ENCODE peak calls at places on chromosomes 1 and 21, in five cellular contexts. A, I, L, D and E are unnamed samples. For H3K27me3 and H3K4me1, the result is how much of the 10 kb centered on the place peaks cover.

GRCh38 chr21:29299046-29299905 is 554 bp downstream of the BACH1 start:
- DNase-seq in A (peak), L (peak), D (peak), I (peak), E (peak)

GRCh38 chr1:160030657-160031367 is 978 bp downstream of the PIGM start:
- DNase-seq in I (no peak), L (no peak), D (no peak), A (peak), E (no peak)

GRCh38 chr1:23521588-23521987 is 9.4 kb downstream of the E2F2 start:
- DNase-seq in I (no peak), L (no peak), A (no peak), D (no peak), E (peak)

GRCh38 chr1:45892068-45892785 is 88.8 kb downstream of the MAST2 start:
- DNase-seq in I (no peak), A (peak), L (no peak), D (no peak), E (no peak)

GRCh38 chr1:164707868-164708331 is 148.9 kb downstream of the PBX1 start:
- DNase-seq in L (no peak), I (peak), A (peak), D (peak), E (peak)

GRCh38 chr1:94642617-94643315 is 101.2 kb upstream of the F3 start:
- DNase-seq in A (no peak), D (no peak), L (no peak), I (no peak), E (no peak)

GRCh38 chr1:29398431-29398830 is 162.1 kb downstream of the PTPRU start:
- DNase-seq in I (no peak), A (peak), D (no peak), L (no peak), E (no peak)

GRCh38 chr1:1908506-1908791 is 6.6 kb upstream of the CALML6 start:
- DNase-seq in D (no peak), L (no peak), I (no peak), A (no peak), E (no peak)

GRCh38 chr1:200184196-200184595 is 156.7 kb downstream of the NR5A2 start:
- DNase-seq in A (peak), D (peak), L (peak), I (peak), E (peak)

GRCh38 chr21:33761104-33762036 is 119.1 kb downstream of the ITSN1 start:
- DNase-seq in D (no peak), A (peak), L (no peak), I (peak), E (no peak)

GRCh38 chr1:41580520-41581172 is 96.2 kb upstream of the EDN2 start:
- DNase-seq in A (no peak), I (no peak), D (peak), L (no peak), E (no peak)

GRCh38 chr1:25468037-25468436 is 37.3 kb downstream of the MACO1 start:
- DNase-seq in A (no peak), D (no peak), I (no peak), L (no peak), E (peak)

GRCh38 chr1:156623946-156624813 is 5.0 kb downstream of the HAPLN2 start:
- DNase-seq in D (peak), L (peak), I (peak), A (peak), E (peak)

GRCh38 chr1:117591248-117591647 is 14.6 kb upstream of the TENT5C start:
- DNase-seq in I (no peak), L (peak), D (peak), A (no peak), E (no peak)

GRCh38 chr1:115282825-115283224 is 55.2 kb downstream of the NGF start:
- DNase-seq in L (no peak), A (no peak), I (peak), D (peak), E (peak)

GRCh38 chr1:218872928-218873327 is 300.8 kb upstream of the LYPLAL1 start:
- DNase-seq in L (no peak), A (no peak), D (no peak), I (no peak), E (no peak)

GRCh38 chr1:155006601-155007101 is 4.0 kb downstream of the ZBTB7B start:
- DNase-seq in D (no peak), A (no peak), I (no peak), L (no peak), E (no peak)

GRCh38 chr1:25392881-25393280 is 27.7 kb downstream of the RHCE start:
- DNase-seq in I (no peak), L (no peak), D (no peak), A (no peak), E (no peak)

GRCh38 chr1:218700666-218701065 is 355.5 kb downstream of the TGFB2 start:
- DNase-seq in L (no peak), D (no peak), I (no peak), A (no peak), E (no peak)

GRCh38 chr1:54238353-54239040 is 38.5 kb downstream of the MRPL37 start:
- DNase-seq in I (no peak), L (peak), D (no peak), A (no peak), E (peak)

GRCh38 chr1:198472123-198472522 is 68.4 kb downstream of the ATP6V1G3 start:
- DNase-seq in D (no peak), A (no peak), L (no peak), I (no peak), E (no peak)

GRCh38 chr1:228348708-228349467 is 57.7 kb downstream of the TRIM11 start:
- DNase-seq in A (no peak), I (no peak), L (no peak), D (no peak), E (peak)

GRCh38 chr1:156103521-156103947 is 11.0 kb upstream of the LMNA start:
- DNase-seq in L (no peak), A (no peak), D (no peak), I (peak), E (peak)

GRCh38 chr1:15950763-15951295 is 25.1 kb downstream of the ZBTB17 start:
- DNase-seq in A (peak), L (no peak), I (no peak), D (no peak), E (peak)

GRCh38 chr1:16348414-16349182 is 3.7 kb downstream of the FBXO42 start:
- DNase-seq in D (no peak), A (no peak), I (no peak), L (peak), E (no peak)

GRCh38 chr1:16418823-16419425 is 18.3 kb downstream of the SPATA21 start:
- DNase-seq in L (no peak), D (no peak), I (no peak), A (no peak), E (no peak)

GRCh38 chr1:7677815-7678214 is 93.3 kb upstream of the VAMP3 start:
- DNase-seq in L (no peak), A (no peak), I (no peak), D (no peak), E (peak)

GRCh38 chr1:7678491-7679158 is 92.5 kb upstream of the VAMP3 start:
- DNase-seq in L (no peak), D (peak), A (peak), I (no peak), E (peak)

GRCh38 chr1:7679873-7680790 is 91.0 kb upstream of the VAMP3 start:
- DNase-seq in A (peak), I (peak), L (peak), D (peak), E (peak)

GRCh38 chr1:7680791-7681165 is 90.3 kb upstream of the VAMP3 start:
- DNase-seq in A (peak), D (no peak), L (no peak), I (no peak), E (peak)

DNA sequence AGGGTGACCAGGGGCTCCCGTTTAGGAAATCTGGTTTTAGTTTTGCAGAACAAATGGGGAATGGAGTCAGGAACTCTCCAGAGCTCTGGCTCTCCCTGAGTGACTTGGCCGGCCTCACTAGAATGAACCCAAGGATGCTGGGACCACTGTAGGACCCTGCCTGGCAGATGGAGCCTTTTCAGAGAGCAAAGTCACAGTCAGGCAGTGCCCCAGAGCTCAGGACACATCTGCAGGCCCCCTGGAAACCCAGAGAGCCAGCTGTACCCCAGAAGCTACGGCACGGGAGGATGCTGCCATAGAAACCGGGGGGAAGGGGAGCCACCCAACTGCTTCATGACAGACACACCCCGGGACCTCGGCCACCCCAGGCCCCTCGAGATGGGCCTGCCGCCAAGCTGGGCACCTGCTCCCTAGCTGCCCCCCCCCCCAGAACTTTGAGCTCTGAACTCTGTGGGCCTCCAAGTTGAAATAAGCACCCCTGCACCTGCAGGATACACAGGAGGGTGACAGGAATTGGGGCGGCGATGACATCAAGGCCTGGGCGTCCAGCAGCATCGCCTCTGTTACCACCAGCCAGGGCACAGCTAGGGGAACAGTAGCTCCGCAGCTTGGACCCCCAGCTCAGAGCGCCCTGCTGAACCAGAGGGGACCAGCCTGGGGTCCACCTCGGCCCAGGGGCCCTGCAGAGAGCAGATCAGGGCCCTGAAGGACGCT is 91.8 kb upstream of the VAMP3 start:
- DNase-seq in L (no peak), D (no peak), I (no peak), A (no peak), E (peak)
- H3K4me3 ChIP-seq in L (peak), D (peak), I (peak), A (no peak), E (no peak)

DNA sequence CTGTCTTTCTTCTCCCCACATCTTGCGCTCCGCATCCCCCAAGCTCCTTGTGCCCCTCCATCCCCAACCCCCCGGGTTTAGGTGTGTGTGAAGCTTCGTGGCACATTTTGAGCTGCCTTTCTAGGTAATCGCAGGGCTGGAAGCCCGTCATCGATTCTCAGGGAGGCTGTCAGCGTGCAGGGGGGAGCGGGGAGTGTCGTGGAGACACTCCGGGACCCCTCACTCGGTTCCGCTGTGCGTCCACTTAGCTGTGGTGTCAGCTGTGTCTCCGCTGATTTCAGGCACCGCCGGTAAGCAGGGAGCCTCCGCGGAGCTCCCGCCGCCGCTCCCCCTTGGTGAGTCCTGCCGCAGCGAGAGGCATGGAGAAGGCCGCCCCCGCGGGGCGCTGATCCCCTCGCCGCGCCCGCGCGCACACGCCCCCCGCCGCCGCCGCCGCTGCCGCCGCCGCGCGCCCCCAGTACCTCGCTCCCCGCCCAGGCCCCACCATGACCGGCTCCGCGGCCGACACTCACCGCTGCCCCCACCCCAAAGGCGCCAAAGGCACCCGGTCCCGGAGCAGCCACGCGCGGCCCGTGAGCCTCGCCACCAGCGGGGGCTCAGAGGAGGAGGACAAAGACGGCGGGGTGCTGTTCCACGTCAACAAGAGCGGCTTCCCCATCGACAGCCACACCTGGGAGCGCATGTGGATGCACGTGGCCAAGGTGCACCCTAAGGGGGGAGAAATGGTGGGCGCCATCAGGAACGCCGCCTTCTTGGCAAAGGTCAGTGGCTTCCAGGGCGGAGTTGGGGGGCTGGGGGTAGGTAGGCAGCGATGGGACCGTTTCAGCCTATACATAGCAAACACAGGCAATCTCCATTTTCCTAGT is 950 bp downstream of the VASH2 start:
- DNase-seq in L (no peak), I (no peak), D (no peak), A (peak), E (peak)
- H3K27me3 ChIP-seq in L (under half), I (under half), D (under half), A (under half), E (under half)

GRCh38 chr1:203325418-203326091 is 20.2 kb downstream of the BTG2 start:
- DNase-seq in A (peak), D (peak), I (peak), L (no peak), E (peak)

GRCh38 chr1:203326830-203327683 is 21.7 kb downstream of the BTG2 start:
- DNase-seq in I (peak), D (peak), A (peak), L (peak), E (peak)

GRCh38 chr1:203323587-203323986 is 18.3 kb downstream of the BTG2 start:
- DNase-seq in L (no peak), D (no peak), I (no peak), A (no peak), E (no peak)

GRCh38 chr1:203324103-203325003 is 19.0 kb downstream of the BTG2 start:
- DNase-seq in I (no peak), D (no peak), A (no peak), L (peak), E (peak)

DNA sequence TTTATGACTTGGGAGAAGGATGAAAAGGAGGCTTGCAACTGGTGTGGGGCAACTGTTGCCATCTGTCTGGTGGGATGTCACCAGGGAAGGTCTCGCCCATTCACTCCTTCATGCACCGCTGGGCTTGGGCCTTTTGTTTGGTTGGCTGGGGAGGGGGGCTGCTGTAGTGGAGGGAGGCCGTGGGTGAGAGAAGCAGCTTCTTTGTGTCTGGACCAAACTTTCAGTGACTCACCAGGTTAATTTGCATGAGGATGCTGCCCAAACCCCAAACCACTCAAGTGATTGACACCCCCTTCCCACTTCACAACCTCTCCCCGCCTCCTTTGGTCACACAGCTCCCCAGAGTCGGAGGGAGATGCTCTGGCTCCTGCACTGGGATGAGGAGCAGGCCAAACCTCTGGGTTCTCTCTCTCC is 19.7 kb downstream of the BTG2 start:
- DNase-seq in I (no peak), L (no peak), A (no peak), D (no peak), E (no peak)
- H3K4me1 ChIP-seq in I (under half), L (half or more), A (half or more), D (half or more), E (under half)

GRCh38 chr1:43992232-43992995 is 1.0 kb downstream of the CCDC24 start:
- DNase-seq in L (no peak), I (no peak), A (no peak), D (no peak), E (peak)
- H3K4me3 ChIP-seq in L (peak), I (peak), A (peak), D (peak), E (peak)